ENCODE peak calls at places on chromosomes 13 and 19, in four cellular contexts. U is GF-D8; G is stimulated activated naive CD4-positive, alpha-beta T cell treated with Interleukin-2 at 50 U/mL for 16 hours; L is NCI-H1105. P is an unnamed sample.

GRCh38 chr13:26602783-26603182 is 45.3 kb downstream of the WASF3 start:
- DNase-seq in G (no peak), U (no peak), L (no peak), P (no peak)

GRCh38 chr13:77409412-77409811 is 82.5 kb upstream of the MYCBP2 start:
- DNase-seq in L (no peak), G (no peak), U (no peak), P (no peak)

GRCh38 chr13:113981611-113982295 is 7.9 kb upstream of the C13orf46 start:
- DNase-seq in U (no peak), L (no peak), G (no peak), P (no peak)

GRCh38 chr19:50607874-50608785 is 31.6 kb downstream of the SYT3 start:
- DNase-seq in U (peak; percentile 39), L (no peak), G (peak; percentile 63), P (no peak)

GRCh38 chr19:30069535-30070197 is 127.6 kb downstream of the URI1 start:
- DNase-seq in U (no peak), G (no peak), L (no peak), P (no peak)

GRCh38 chr19:39996218-39996810 is 546 bp upstream of the ZNF546 start:
- DNase-seq in G (peak; percentile 54), U (no peak), L (peak; percentile 9), P (peak; percentile 24)

GRCh38 chr19:28567834-28568233 is 645.1 kb downstream of the UQCRFS1 start:
- DNase-seq in G (no peak), U (no peak), L (no peak), P (no peak)

GRCh38 chr13:95176611-95177259 is 124.5 kb downstream of the ABCC4 start:
- DNase-seq in U (no peak), G (no peak), L (no peak), P (no peak)

GRCh38 chr19:35533201-35533821 is at the start of gene GAPDHS:
- DNase-seq in L (no peak), U (no peak), G (no peak), P (no peak)

GRCh38 chr19:36748431-36749275 is 24.0 kb downstream of the ZNF850 start:
- DNase-seq in G (no peak), U (no peak), L (no peak), P (no peak)

GRCh38 chr19:15779756-15780476 is 7.5 kb upstream of the OR10H5 start:
- DNase-seq in G (no peak), U (no peak), L (no peak), P (no peak)

GRCh38 chr13:57087006-57087405 is 53.7 kb upstream of the PRR20A start:
- DNase-seq in G (no peak), U (no peak), L (no peak), P (no peak)

GRCh38 chr19:6765738-6766356 is 1.4 kb downstream of the SH2D3A start:
- DNase-seq in G (no peak), L (peak; percentile 22), U (no peak), P (no peak)

GRCh38 chr13:111906816-111907215 is 160.1 kb upstream of the SOX1 start:
- DNase-seq in G (no peak), U (no peak), L (no peak), P (no peak)

GRCh38 chr13:101258071-101258470 is 158.2 kb downstream of the NALCN start:
- DNase-seq in G (peak; percentile 43), L (no peak), U (peak; percentile 57), P (peak; percentile 76)

GRCh38 chr19:27974082-27974513 is 1238.9 kb downstream of the UQCRFS1 start:
- DNase-seq in G (no peak), L (peak; percentile 46), U (no peak), P (peak; percentile 9)